ENCODE peak calls at places on chromosomes 7 and 10, in seven cellular contexts. One of them, this sample, is unnamed.
A peak's percentile ranks its signal among the peaks of the same experiment; 100 is the strongest.

GRCh38 chr10:113499066-113499465 is 53.8 kb upstream of the HABP2 start:
- DNase-seq in PC-3: peak; percentile 39
- DNase-seq in HCT116: no peak
- DNase-seq in MM.1S: no peak
- DNase-seq in OCI-LY7: no peak
- DNase-seq in SK-N-SH: no peak
- DNase-seq in GM23338: no peak
- DNase-seq in this sample: no peak

GRCh38 chr7:151379534-151380198 is 30.2 kb downstream of the WDR86 start:
- DNase-seq in PC-3: no peak
- DNase-seq in HCT116: no peak
- DNase-seq in MM.1S: no peak
- DNase-seq in OCI-LY7: no peak
- DNase-seq in SK-N-SH: peak; percentile 48
- DNase-seq in GM23338: peak; percentile 74
- DNase-seq in this sample: no peak

GRCh38 chr7:156544919-156545715 is 95.5 kb upstream of the RNF32 start:
- DNase-seq in PC-3: no peak
- DNase-seq in HCT116: no peak
- DNase-seq in MM.1S: no peak
- DNase-seq in OCI-LY7: no peak
- DNase-seq in SK-N-SH: no peak
- DNase-seq in GM23338: no peak
- DNase-seq in this sample: peak; percentile 26

GRCh38 chr7:64889686-64890162 is 13.3 kb upstream of the ZNF273 start:
- DNase-seq in PC-3: no peak
- DNase-seq in HCT116: no peak
- DNase-seq in MM.1S: no peak
- DNase-seq in OCI-LY7: no peak
- DNase-seq in SK-N-SH: peak; percentile 14
- DNase-seq in GM23338: peak; percentile 29
- DNase-seq in this sample: no peak

GRCh38 chr7:91912500-91912899 is 28.2 kb upstream of the AKAP9 start:
- DNase-seq in PC-3: no peak
- DNase-seq in HCT116: no peak
- DNase-seq in MM.1S: no peak
- DNase-seq in OCI-LY7: no peak
- DNase-seq in SK-N-SH: no peak
- DNase-seq in GM23338: no peak
- DNase-seq in this sample: no peak

GRCh38 chr10:125555743-125556142 is 127.2 kb downstream of the TEX36 start:
- DNase-seq in PC-3: no peak
- DNase-seq in HCT116: no peak
- DNase-seq in MM.1S: no peak
- DNase-seq in OCI-LY7: no peak
- DNase-seq in SK-N-SH: no peak
- DNase-seq in GM23338: no peak
- DNase-seq in this sample: no peak

GRCh38 chr10:128922172-128922571 is 544.9 kb upstream of the MGMT start:
- DNase-seq in PC-3: no peak
- DNase-seq in HCT116: no peak
- DNase-seq in MM.1S: no peak
- DNase-seq in OCI-LY7: no peak
- DNase-seq in SK-N-SH: no peak
- DNase-seq in GM23338: no peak
- DNase-seq in this sample: no peak

GRCh38 chr7:88664630-88665233 is 94.8 kb upstream of the ZNF804B start:
- DNase-seq in PC-3: peak; percentile 15
- DNase-seq in HCT116: peak; percentile 4
- DNase-seq in MM.1S: no peak
- DNase-seq in OCI-LY7: no peak
- DNase-seq in SK-N-SH: no peak
- DNase-seq in GM23338: peak; percentile 80
- DNase-seq in this sample: peak; percentile 22

GRCh38 chr7:82444220-82445049 is 858 bp upstream of the CACNA2D1 start:
- DNase-seq in PC-3: peak; percentile 6
- DNase-seq in HCT116: no peak
- DNase-seq in MM.1S: peak; percentile 54
- DNase-seq in OCI-LY7: no peak
- DNase-seq in SK-N-SH: no peak
- DNase-seq in GM23338: peak; percentile 60
- DNase-seq in this sample: no peak

GRCh38 chr7:67018940-67019339 is 22.3 kb downstream of the TYW1 start:
- DNase-seq in PC-3: no peak
- DNase-seq in HCT116: no peak
- DNase-seq in MM.1S: no peak
- DNase-seq in OCI-LY7: no peak
- DNase-seq in SK-N-SH: no peak
- DNase-seq in GM23338: no peak
- DNase-seq in this sample: no peak

GRCh38 chr10:62654966-62655336 is 149.6 kb upstream of the ADO start:
- DNase-seq in PC-3: no peak
- DNase-seq in HCT116: no peak
- DNase-seq in MM.1S: no peak
- DNase-seq in OCI-LY7: no peak
- DNase-seq in SK-N-SH: no peak
- DNase-seq in GM23338: no peak
- DNase-seq in this sample: no peak

GRCh38 chr7:105212236-105212635 is 176.5 kb downstream of the SRPK2 start:
- DNase-seq in PC-3: no peak
- DNase-seq in HCT116: no peak
- DNase-seq in MM.1S: no peak
- DNase-seq in OCI-LY7: no peak
- DNase-seq in SK-N-SH: no peak
- DNase-seq in GM23338: no peak
- DNase-seq in this sample: no peak

GRCh38 chr7:105209870-105210269 is 178.9 kb downstream of the SRPK2 start:
- DNase-seq in PC-3: no peak
- DNase-seq in HCT116: no peak
- DNase-seq in MM.1S: no peak
- DNase-seq in OCI-LY7: no peak
- DNase-seq in SK-N-SH: peak; percentile 55
- DNase-seq in GM23338: no peak
- DNase-seq in this sample: no peak

GRCh38 chr7:105213619-105214018 is 175.1 kb downstream of the SRPK2 start:
- DNase-seq in PC-3: no peak
- DNase-seq in HCT116: no peak
- DNase-seq in MM.1S: no peak
- DNase-seq in OCI-LY7: no peak
- DNase-seq in SK-N-SH: no peak
- DNase-seq in GM23338: no peak
- DNase-seq in this sample: no peak

GRCh38 chr7:105209433-105209832 is 179.3 kb downstream of the SRPK2 start:
- DNase-seq in PC-3: no peak
- DNase-seq in HCT116: no peak
- DNase-seq in MM.1S: no peak
- DNase-seq in OCI-LY7: no peak
- DNase-seq in SK-N-SH: no peak
- DNase-seq in GM23338: no peak
- DNase-seq in this sample: no peak

DNA sequence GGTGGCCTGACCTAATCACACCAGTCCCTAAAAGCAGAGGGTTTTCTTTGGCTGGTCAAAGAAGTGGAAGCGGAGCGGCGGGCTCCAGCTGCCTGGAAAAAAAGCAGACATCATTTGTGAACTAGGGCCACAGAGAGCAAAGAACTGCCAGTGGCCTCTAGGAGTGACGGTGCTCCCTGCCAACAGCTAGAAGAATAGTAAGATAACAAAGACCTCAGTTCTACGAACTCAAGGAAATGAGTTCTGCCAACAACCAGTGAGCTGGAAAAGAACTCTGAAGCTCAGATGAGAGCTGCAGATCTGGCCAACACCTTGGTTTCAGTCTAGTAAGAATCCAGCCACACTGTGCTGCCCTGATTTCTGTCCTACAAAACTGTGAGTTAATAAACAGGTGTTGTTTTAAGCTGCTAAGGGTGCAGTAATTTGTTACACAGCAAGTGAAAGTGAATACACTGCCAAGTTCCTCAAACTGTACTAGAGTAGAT is 178.0 kb downstream of the SRPK2 start:
- DNase-seq in PC-3: no peak
- DNase-seq in HCT116: no peak
- DNase-seq in MM.1S: peak; percentile 72
- DNase-seq in OCI-LY7: peak; percentile 18
- DNase-seq in SK-N-SH: no peak
- DNase-seq in GM23338: peak; percentile 50
- DNase-seq in this sample: no peak
- TF ChIP-seq CTCF in PC-3: no peak
- TF ChIP-seq CTCF in HCT116: no peak
- TF ChIP-seq CTCF in MM.1S: no peak
- TF ChIP-seq CTCF in OCI-LY7: no peak
- TF ChIP-seq CTCF in SK-N-SH: no peak
- TF ChIP-seq CTCF in GM23338: no peak
- TF ChIP-seq CTCF in this sample: no peak

GRCh38 chr10:7389346-7389745 is 21.5 kb downstream of the SFMBT2 start:
- DNase-seq in PC-3: no peak
- DNase-seq in HCT116: no peak
- DNase-seq in MM.1S: no peak
- DNase-seq in OCI-LY7: peak; percentile 70
- DNase-seq in SK-N-SH: no peak
- DNase-seq in GM23338: no peak
- DNase-seq in this sample: no peak

GRCh38 chr10:7389844-7390243 is 21.0 kb downstream of the SFMBT2 start:
- DNase-seq in PC-3: no peak
- DNase-seq in HCT116: no peak
- DNase-seq in MM.1S: no peak
- DNase-seq in OCI-LY7: no peak
- DNase-seq in SK-N-SH: no peak
- DNase-seq in GM23338: no peak
- DNase-seq in this sample: no peak

GRCh38 chr10:7391748-7392147 is 19.1 kb downstream of the SFMBT2 start:
- DNase-seq in PC-3: no peak
- DNase-seq in HCT116: no peak
- DNase-seq in MM.1S: no peak
- DNase-seq in OCI-LY7: no peak
- DNase-seq in SK-N-SH: no peak
- DNase-seq in GM23338: no peak
- DNase-seq in this sample: no peak

GRCh38 chr10:7385114-7385513 is 25.7 kb downstream of the SFMBT2 start:
- DNase-seq in PC-3: no peak
- DNase-seq in HCT116: no peak
- DNase-seq in MM.1S: no peak
- DNase-seq in OCI-LY7: no peak
- DNase-seq in SK-N-SH: no peak
- DNase-seq in GM23338: no peak
- DNase-seq in this sample: no peak

DNA sequence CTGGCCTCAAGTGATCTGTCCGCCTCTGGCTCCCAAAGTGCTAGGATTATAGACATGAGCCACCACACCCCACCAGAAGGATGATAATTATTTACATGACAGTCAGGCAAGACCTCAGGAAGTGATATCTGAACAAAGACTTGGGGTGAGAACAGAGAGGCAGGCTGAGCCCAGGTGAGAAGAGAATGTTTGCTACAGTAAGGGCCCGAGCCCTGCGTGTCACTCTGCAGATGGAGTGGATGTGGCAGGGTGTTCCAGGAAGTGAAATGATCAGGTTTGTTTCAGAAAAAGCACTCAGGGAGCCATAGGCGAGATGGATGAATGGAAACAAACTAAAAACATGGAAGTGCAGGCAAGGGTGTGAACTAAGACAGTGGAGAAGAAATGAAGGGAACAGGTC is 22.2 kb downstream of the SFMBT2 start:
- DNase-seq in PC-3: no peak
- DNase-seq in HCT116: no peak
- DNase-seq in MM.1S: no peak
- DNase-seq in OCI-LY7: peak; percentile 73
- DNase-seq in SK-N-SH: no peak
- DNase-seq in GM23338: no peak
- DNase-seq in this sample: no peak
- H3K4me2 ChIP-seq in PC-3: no peak overlapping the region
- H3K4me2 ChIP-seq in HCT116: no peak overlapping the region
- H3K4me2 ChIP-seq in MM.1S: no peak overlapping the region
- H3K4me2 ChIP-seq in OCI-LY7: peak overlapping the region; percentile 56
- H3K4me2 ChIP-seq in SK-N-SH: no peak overlapping the region
- H3K4me2 ChIP-seq in GM23338: no peak overlapping the region
- H3K4me2 ChIP-seq in this sample: no peak overlapping the region

DNA sequence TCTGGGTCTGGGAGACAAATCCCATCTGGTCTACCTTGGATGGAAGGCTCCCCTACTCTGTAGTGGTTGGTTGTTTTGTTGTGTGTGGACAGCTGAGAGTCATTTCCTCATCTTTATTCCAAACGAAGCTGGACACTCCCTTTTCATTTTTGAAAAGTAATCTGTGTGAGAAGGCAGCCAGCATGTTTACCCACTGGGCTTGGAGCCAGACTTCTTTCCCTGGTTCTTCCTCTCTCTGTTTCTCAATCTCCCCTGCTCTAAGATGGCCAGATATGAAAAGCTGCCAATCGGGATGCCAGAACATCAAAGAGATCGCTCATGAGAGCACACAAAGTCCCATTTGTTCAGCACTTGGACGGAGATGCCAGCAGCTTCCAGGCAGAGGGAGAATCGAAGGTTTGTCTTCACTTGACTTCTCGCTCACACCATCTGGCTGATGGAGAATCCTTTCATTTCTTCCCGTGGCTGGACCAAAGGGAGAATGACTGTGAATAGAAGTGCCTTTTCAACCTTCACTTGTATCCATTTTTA is 108.2 kb upstream of the AGR3 start:
- DNase-seq in PC-3: peak; percentile 98
- DNase-seq in HCT116: peak; percentile 75
- DNase-seq in MM.1S: no peak
- DNase-seq in OCI-LY7: no peak
- DNase-seq in SK-N-SH: no peak
- DNase-seq in GM23338: no peak
- DNase-seq in this sample: peak; percentile 78
- TF ChIP-seq EZH2phosphoT487 in PC-3: no peak
- TF ChIP-seq EZH2phosphoT487 in HCT116: no peak
- TF ChIP-seq EZH2phosphoT487 in MM.1S: no peak
- TF ChIP-seq EZH2phosphoT487 in OCI-LY7: no peak
- TF ChIP-seq EZH2phosphoT487 in SK-N-SH: no peak
- TF ChIP-seq EZH2phosphoT487 in GM23338: no peak
- TF ChIP-seq EZH2phosphoT487 in this sample: no peak

GRCh38 chr10:104297697-104298660 is 29.0 kb downstream of the GSTO2 start:
- DNase-seq in PC-3: no peak
- DNase-seq in HCT116: no peak
- DNase-seq in MM.1S: no peak
- DNase-seq in OCI-LY7: peak; percentile 41
- DNase-seq in SK-N-SH: no peak
- DNase-seq in GM23338: peak; percentile 89
- DNase-seq in this sample: no peak
- TF ChIP-seq CTCF in PC-3: peak; percentile 55
- TF ChIP-seq CTCF in HCT116: peak; percentile 87
- TF ChIP-seq CTCF in MM.1S: peak; percentile 51
- TF ChIP-seq CTCF in OCI-LY7: peak; percentile 78
- TF ChIP-seq CTCF in SK-N-SH: peak; percentile 59
- TF ChIP-seq CTCF in GM23338: peak; percentile 95
- TF ChIP-seq CTCF in this sample: peak; percentile 29

GRCh38 chr7:69982197-69982596 is 383.9 kb downstream of the AUTS2 start:
- DNase-seq in PC-3: no peak
- DNase-seq in HCT116: no peak
- DNase-seq in MM.1S: no peak
- DNase-seq in OCI-LY7: no peak
- DNase-seq in SK-N-SH: no peak
- DNase-seq in GM23338: peak; percentile 44
- DNase-seq in this sample: no peak
- H3K4me2 ChIP-seq in PC-3: no peak overlapping the region
- H3K4me2 ChIP-seq in HCT116: no peak overlapping the region
- H3K4me2 ChIP-seq in MM.1S: no peak overlapping the region
- H3K4me2 ChIP-seq in OCI-LY7: no peak overlapping the region
- H3K4me2 ChIP-seq in SK-N-SH: peak overlapping the region; percentile 3
- H3K4me2 ChIP-seq in GM23338: no peak overlapping the region
- H3K4me2 ChIP-seq in this sample: no peak overlapping the region

GRCh38 chr7:129831424-129832058 is 121.2 kb downstream of the UBE2H start:
- DNase-seq in PC-3: peak; percentile 76
- DNase-seq in HCT116: peak; percentile 89
- DNase-seq in MM.1S: no peak
- DNase-seq in OCI-LY7: no peak
- DNase-seq in SK-N-SH: no peak
- DNase-seq in GM23338: peak; percentile 67
- DNase-seq in this sample: peak; percentile 64
- TF ChIP-seq EZH2phosphoT487 in PC-3: no peak
- TF ChIP-seq EZH2phosphoT487 in HCT116: no peak
- TF ChIP-seq EZH2phosphoT487 in MM.1S: no peak
- TF ChIP-seq EZH2phosphoT487 in OCI-LY7: no peak
- TF ChIP-seq EZH2phosphoT487 in SK-N-SH: no peak
- TF ChIP-seq EZH2phosphoT487 in GM23338: no peak
- TF ChIP-seq EZH2phosphoT487 in this sample: no peak

This sample was measured in hepatocyte.